ENCODE peak calls at places on chromosomes 13 and 19, in five cellular contexts. One of them, this sample, is unnamed.

GRCh38 chr19:47229674-47230121 is 1.3 kb downstream of the BBC3 start:
- DNase-seq in AG04449: no peak
- DNase-seq in CD4-positive, alpha-beta T cell: peak
- DNase-seq in lower lobe of right lung: no peak
- DNase-seq in activated T-cell treated with anti-CD3 and anti-CD28 coated beads, Interleukin-2, amount 50 U/mL, for 48 hours: no peak
- DNase-seq in this sample: peak

GRCh38 chr19:4702764-4703163 is 20.9 kb downstream of the DPP9 start:
- DNase-seq in CD4-positive, alpha-beta T cell: no peak
- DNase-seq in lower lobe of right lung: no peak
- DNase-seq in activated T-cell treated with anti-CD3 and anti-CD28 coated beads, Interleukin-2, amount 50 U/mL, for 48 hours: no peak
- DNase-seq in AG04449: no peak
- DNase-seq in this sample: no peak

GRCh38 chr13:77519808-77520207 is 15.7 kb upstream of the SCEL start:
- DNase-seq in activated T-cell treated with anti-CD3 and anti-CD28 coated beads, Interleukin-2, amount 50 U/mL, for 48 hours: no peak
- DNase-seq in lower lobe of right lung: no peak
- DNase-seq in AG04449: no peak
- DNase-seq in CD4-positive, alpha-beta T cell: no peak
- DNase-seq in this sample: no peak

GRCh38 chr19:17719730-17720486 is 628 bp downstream of the MAP1S start:
- DNase-seq in activated T-cell treated with anti-CD3 and anti-CD28 coated beads, Interleukin-2, amount 50 U/mL, for 48 hours: peak
- DNase-seq in lower lobe of right lung: peak
- DNase-seq in CD4-positive, alpha-beta T cell: peak
- DNase-seq in AG04449: no peak
- DNase-seq in this sample: peak

GRCh38 chr13:39779337-39780270 is 124.1 kb downstream of the COG6 start:
- DNase-seq in lower lobe of right lung: no peak
- DNase-seq in activated T-cell treated with anti-CD3 and anti-CD28 coated beads, Interleukin-2, amount 50 U/mL, for 48 hours: peak
- DNase-seq in CD4-positive, alpha-beta T cell: peak
- DNase-seq in AG04449: no peak
- DNase-seq in this sample: peak

GRCh38 chr13:60583911-60584753 is 187.1 kb downstream of the TDRD3 start:
- DNase-seq in AG04449: peak
- DNase-seq in CD4-positive, alpha-beta T cell: no peak
- DNase-seq in lower lobe of right lung: no peak
- DNase-seq in activated T-cell treated with anti-CD3 and anti-CD28 coated beads, Interleukin-2, amount 50 U/mL, for 48 hours: peak
- DNase-seq in this sample: peak

GRCh38 chr13:30346159-30346788 is 38.9 kb upstream of the KATNAL1 start:
- DNase-seq in lower lobe of right lung: no peak
- DNase-seq in activated T-cell treated with anti-CD3 and anti-CD28 coated beads, Interleukin-2, amount 50 U/mL, for 48 hours: peak
- DNase-seq in AG04449: no peak
- DNase-seq in CD4-positive, alpha-beta T cell: peak
- DNase-seq in this sample: peak

GRCh38 chr19:40594657-40595077 is 6.5 kb upstream of the LTBP4 start:
- DNase-seq in activated T-cell treated with anti-CD3 and anti-CD28 coated beads, Interleukin-2, amount 50 U/mL, for 48 hours: no peak
- DNase-seq in lower lobe of right lung: no peak
- DNase-seq in AG04449: no peak
- DNase-seq in CD4-positive, alpha-beta T cell: no peak
- DNase-seq in this sample: no peak

GRCh38 chr19:8151499-8152035 is 2.2 kb upstream of the FBN3 start:
- DNase-seq in lower lobe of right lung: no peak
- DNase-seq in CD4-positive, alpha-beta T cell: no peak
- DNase-seq in AG04449: no peak
- DNase-seq in activated T-cell treated with anti-CD3 and anti-CD28 coated beads, Interleukin-2, amount 50 U/mL, for 48 hours: no peak
- DNase-seq in this sample: no peak

GRCh38 chr19:49515767-49516166 is 3.3 kb downstream of the FCGRT start:
- DNase-seq in CD4-positive, alpha-beta T cell: no peak
- DNase-seq in AG04449: no peak
- DNase-seq in lower lobe of right lung: peak
- DNase-seq in activated T-cell treated with anti-CD3 and anti-CD28 coated beads, Interleukin-2, amount 50 U/mL, for 48 hours: no peak
- DNase-seq in this sample: no peak

GRCh38 chr19:32358311-32358710 is 12.9 kb downstream of the ZNF507 start:
- DNase-seq in AG04449: no peak
- DNase-seq in CD4-positive, alpha-beta T cell: no peak
- DNase-seq in lower lobe of right lung: no peak
- DNase-seq in activated T-cell treated with anti-CD3 and anti-CD28 coated beads, Interleukin-2, amount 50 U/mL, for 48 hours: no peak
- DNase-seq in this sample: no peak

GRCh38 chr13:94280357-94280756 is 199.1 kb downstream of the DCT start:
- DNase-seq in AG04449: no peak
- DNase-seq in CD4-positive, alpha-beta T cell: no peak
- DNase-seq in activated T-cell treated with anti-CD3 and anti-CD28 coated beads, Interleukin-2, amount 50 U/mL, for 48 hours: no peak
- DNase-seq in lower lobe of right lung: no peak
- DNase-seq in this sample: no peak

GRCh38 chr19:39524495-39524894 is 8.2 kb downstream of the EID2B start:
- DNase-seq in CD4-positive, alpha-beta T cell: no peak
- DNase-seq in AG04449: no peak
- DNase-seq in activated T-cell treated with anti-CD3 and anti-CD28 coated beads, Interleukin-2, amount 50 U/mL, for 48 hours: no peak
- DNase-seq in lower lobe of right lung: no peak
- DNase-seq in this sample: no peak

GRCh38 chr19:45506246-45506990 is 861 bp upstream of the VASP start:
- DNase-seq in AG04449: no peak
- DNase-seq in lower lobe of right lung: peak
- DNase-seq in activated T-cell treated with anti-CD3 and anti-CD28 coated beads, Interleukin-2, amount 50 U/mL, for 48 hours: peak
- DNase-seq in CD4-positive, alpha-beta T cell: peak
- DNase-seq in this sample: peak

GRCh38 chr19:5809053-5809452 is 4.2 kb downstream of the NRTN start:
- DNase-seq in CD4-positive, alpha-beta T cell: no peak
- DNase-seq in lower lobe of right lung: no peak
- DNase-seq in activated T-cell treated with anti-CD3 and anti-CD28 coated beads, Interleukin-2, amount 50 U/mL, for 48 hours: no peak
- DNase-seq in AG04449: no peak
- DNase-seq in this sample: no peak

GRCh38 chr19:47444388-47444821 is 25.1 kb upstream of the MEIS3 start:
- DNase-seq in CD4-positive, alpha-beta T cell: peak
- DNase-seq in activated T-cell treated with anti-CD3 and anti-CD28 coated beads, Interleukin-2, amount 50 U/mL, for 48 hours: no peak
- DNase-seq in lower lobe of right lung: no peak
- DNase-seq in AG04449: no peak
- DNase-seq in this sample: peak

GRCh38 chr13:52405369-52405766 is 604 bp downstream of the THSD1 start:
- DNase-seq in CD4-positive, alpha-beta T cell: no peak
- DNase-seq in activated T-cell treated with anti-CD3 and anti-CD28 coated beads, Interleukin-2, amount 50 U/mL, for 48 hours: no peak
- DNase-seq in AG04449: no peak
- DNase-seq in lower lobe of right lung: no peak
- DNase-seq in this sample: no peak

GRCh38 chr19:42250666-42251531 is 4.0 kb downstream of the ERF start:
- DNase-seq in activated T-cell treated with anti-CD3 and anti-CD28 coated beads, Interleukin-2, amount 50 U/mL, for 48 hours: no peak
- DNase-seq in CD4-positive, alpha-beta T cell: no peak
- DNase-seq in lower lobe of right lung: peak
- DNase-seq in AG04449: no peak
- DNase-seq in this sample: peak

GRCh38 chr13:100887729-100888151 is 213.1 kb upstream of the TMTC4 start:
- DNase-seq in lower lobe of right lung: no peak
- DNase-seq in activated T-cell treated with anti-CD3 and anti-CD28 coated beads, Interleukin-2, amount 50 U/mL, for 48 hours: no peak
- DNase-seq in CD4-positive, alpha-beta T cell: no peak
- DNase-seq in AG04449: peak
- DNase-seq in this sample: no peak

GRCh38 chr19:45402469-45403070 is 2.3 kb downstream of the PPP1R13L start:
- DNase-seq in AG04449: no peak
- DNase-seq in CD4-positive, alpha-beta T cell: peak
- DNase-seq in activated T-cell treated with anti-CD3 and anti-CD28 coated beads, Interleukin-2, amount 50 U/mL, for 48 hours: peak
- DNase-seq in lower lobe of right lung: peak
- DNase-seq in this sample: peak

GRCh38 chr19:1068111-1069001 is 1.4 kb downstream of the ARHGAP45 start:
- DNase-seq in AG04449: no peak
- DNase-seq in CD4-positive, alpha-beta T cell: peak
- DNase-seq in activated T-cell treated with anti-CD3 and anti-CD28 coated beads, Interleukin-2, amount 50 U/mL, for 48 hours: peak
- DNase-seq in lower lobe of right lung: peak
- DNase-seq in this sample: peak

GRCh38 chr19:48102870-48103751 is 7.5 kb downstream of the PLA2G4C start:
- DNase-seq in activated T-cell treated with anti-CD3 and anti-CD28 coated beads, Interleukin-2, amount 50 U/mL, for 48 hours: peak
- DNase-seq in lower lobe of right lung: no peak
- DNase-seq in AG04449: no peak
- DNase-seq in CD4-positive, alpha-beta T cell: no peak
- DNase-seq in this sample: peak

GRCh38 chr19:3398114-3398899 is 31.9 kb downstream of the NFIC start:
- DNase-seq in lower lobe of right lung: peak
- DNase-seq in activated T-cell treated with anti-CD3 and anti-CD28 coated beads, Interleukin-2, amount 50 U/mL, for 48 hours: no peak
- DNase-seq in AG04449: no peak
- DNase-seq in CD4-positive, alpha-beta T cell: no peak
- DNase-seq in this sample: no peak

GRCh38 chr13:112153846-112154245 is 86.9 kb downstream of the SOX1 start:
- DNase-seq in AG04449: no peak
- DNase-seq in CD4-positive, alpha-beta T cell: no peak
- DNase-seq in activated T-cell treated with anti-CD3 and anti-CD28 coated beads, Interleukin-2, amount 50 U/mL, for 48 hours: no peak
- DNase-seq in lower lobe of right lung: no peak
- DNase-seq in this sample: no peak

This sample was measured in activated CD4-positive, alpha-beta memory T cell treated with anti-CD3 and anti-CD28 coated beads for 36 hours.